ENCODE peak calls at places on chromosomes 7 and 10, in six cellular contexts. E, O, M, Q, P and L are unnamed samples.

GRCh38 chr7:102966450-102966849 is 53.6 kb downstream of the LRRC17 start:
- DNase-seq in E (no peak), O (no peak), M (no peak), Q (no peak), P (no peak), L (no peak)

GRCh38 chr10:130362308-130362761 is 226.1 kb downstream of the GLRX3 start:
- DNase-seq in E (no peak), O (peak), M (no peak), Q (no peak), P (no peak), L (no peak)

GRCh38 chr10:6211341-6212265 is 8.9 kb downstream of the PFKFB3 start:
- DNase-seq in E (no peak), O (no peak), M (peak), Q (peak), P (peak), L (no peak)

GRCh38 chr10:71838264-71839211 is 12.5 kb downstream of the PSAP start:
- DNase-seq in E (no peak), O (no peak), M (no peak), Q (no peak), P (no peak), L (no peak)

GRCh38 chr10:88810196-88810961 is 7.8 kb downstream of the LIPM start:
- DNase-seq in E (no peak), O (peak), M (no peak), Q (no peak), P (peak), L (peak)

GRCh38 chr10:48501806-48502771 is 102.8 kb downstream of the ARHGAP22 start:
- DNase-seq in E (no peak), O (no peak), M (no peak), Q (no peak), P (no peak), L (no peak)

GRCh38 chr7:46220066-46220630 is 299.1 kb upstream of the IGFBP3 start:
- DNase-seq in E (peak), O (no peak), M (no peak), Q (no peak), P (no peak), L (no peak)

GRCh38 chr10:46992794-46993552 is 81.7 kb downstream of the PTPN20 start:
- DNase-seq in E (no peak), O (peak), M (peak), Q (peak), P (peak), L (no peak)